ENCODE peak calls at places on chromosomes 5 and 9, in six cellular contexts. One of them, this sample, is unnamed.
A peak's percentile ranks its signal among the peaks of the same experiment; 100 is the strongest.

GRCh38 chr5:1437452-1437851 is 7.8 kb downstream of the SLC6A3 start:
- DNase-seq in activated CD8-positive, alpha-beta memory T cell treated with anti-CD3 and anti-CD28 coated beads for 4 hours: no peak
- DNase-seq in H54: peak; percentile 97
- DNase-seq in amniotic stem cell: no peak
- DNase-seq in A549: peak; percentile 65
- DNase-seq in NCI-H1105: no peak
- DNase-seq in this sample: peak; percentile 35

GRCh38 chr5:74927336-74927735 is 61.1 kb upstream of the FAM169A start:
- DNase-seq in activated CD8-positive, alpha-beta memory T cell treated with anti-CD3 and anti-CD28 coated beads for 4 hours: no peak
- DNase-seq in H54: no peak
- DNase-seq in amniotic stem cell: no peak
- DNase-seq in A549: no peak
- DNase-seq in NCI-H1105: no peak
- DNase-seq in this sample: no peak

GRCh38 chr9:130117816-130118632 is 54.2 kb upstream of the NCS1 start:
- DNase-seq in activated CD8-positive, alpha-beta memory T cell treated with anti-CD3 and anti-CD28 coated beads for 4 hours: no peak
- DNase-seq in H54: no peak
- DNase-seq in amniotic stem cell: no peak
- DNase-seq in A549: no peak
- DNase-seq in NCI-H1105: no peak
- DNase-seq in this sample: peak; percentile 66

GRCh38 chr5:106454651-106455415 is 1215.9 kb downstream of the EFNA5 start:
- DNase-seq in activated CD8-positive, alpha-beta memory T cell treated with anti-CD3 and anti-CD28 coated beads for 4 hours: no peak
- DNase-seq in H54: peak; percentile 4
- DNase-seq in amniotic stem cell: no peak
- DNase-seq in A549: no peak
- DNase-seq in NCI-H1105: no peak
- DNase-seq in this sample: peak; percentile 27

GRCh38 chr9:13088734-13089427 is 190.6 kb downstream of the MPDZ start:
- DNase-seq in activated CD8-positive, alpha-beta memory T cell treated with anti-CD3 and anti-CD28 coated beads for 4 hours: no peak
- DNase-seq in H54: peak; percentile 12
- DNase-seq in amniotic stem cell: peak; percentile 4
- DNase-seq in A549: peak; percentile 70
- DNase-seq in NCI-H1105: peak; percentile 68
- DNase-seq in this sample: peak; percentile 78

GRCh38 chr9:23821400-23822181 is 4.4 kb downstream of the ELAVL2 start:
- DNase-seq in activated CD8-positive, alpha-beta memory T cell treated with anti-CD3 and anti-CD28 coated beads for 4 hours: no peak
- DNase-seq in H54: peak; percentile 51
- DNase-seq in amniotic stem cell: no peak
- DNase-seq in A549: no peak
- DNase-seq in NCI-H1105: no peak
- DNase-seq in this sample: no peak

GRCh38 chr5:121693864-121694263 is 157.8 kb upstream of the FTMT start:
- DNase-seq in activated CD8-positive, alpha-beta memory T cell treated with anti-CD3 and anti-CD28 coated beads for 4 hours: no peak
- DNase-seq in H54: peak; percentile 1
- DNase-seq in amniotic stem cell: no peak
- DNase-seq in A549: no peak
- DNase-seq in NCI-H1105: no peak
- DNase-seq in this sample: no peak

GRCh38 chr5:166441-167372 is 24.6 kb upstream of the LRRC14B start:
- DNase-seq in activated CD8-positive, alpha-beta memory T cell treated with anti-CD3 and anti-CD28 coated beads for 4 hours: no peak
- DNase-seq in H54: no peak
- DNase-seq in amniotic stem cell: no peak
- DNase-seq in A549: no peak
- DNase-seq in NCI-H1105: no peak
- DNase-seq in this sample: no peak

GRCh38 chr9:118563677-118564076 is 805.6 kb downstream of the BRINP1 start:
- DNase-seq in activated CD8-positive, alpha-beta memory T cell treated with anti-CD3 and anti-CD28 coated beads for 4 hours: no peak
- DNase-seq in H54: peak; percentile 28
- DNase-seq in amniotic stem cell: no peak
- DNase-seq in A549: no peak
- DNase-seq in NCI-H1105: no peak
- DNase-seq in this sample: peak; percentile 4

GRCh38 chr5:31864015-31864414 is 225.1 kb downstream of the PDZD2 start:
- DNase-seq in activated CD8-positive, alpha-beta memory T cell treated with anti-CD3 and anti-CD28 coated beads for 4 hours: no peak
- DNase-seq in H54: no peak
- DNase-seq in amniotic stem cell: no peak
- DNase-seq in A549: no peak
- DNase-seq in NCI-H1105: no peak
- DNase-seq in this sample: no peak

GRCh38 chr9:101381833-101382342 is 2.9 kb downstream of the BAAT start:
- DNase-seq in activated CD8-positive, alpha-beta memory T cell treated with anti-CD3 and anti-CD28 coated beads for 4 hours: no peak
- DNase-seq in H54: no peak
- DNase-seq in amniotic stem cell: no peak
- DNase-seq in A549: no peak
- DNase-seq in NCI-H1105: no peak
- DNase-seq in this sample: no peak

GRCh38 chr5:134177197-134178171 is 734 bp upstream of the SKP1 start:
- DNase-seq in activated CD8-positive, alpha-beta memory T cell treated with anti-CD3 and anti-CD28 coated beads for 4 hours: no peak
- DNase-seq in H54: no peak
- DNase-seq in amniotic stem cell: peak; percentile 42
- DNase-seq in A549: peak; percentile 48
- DNase-seq in NCI-H1105: peak; percentile 46
- DNase-seq in this sample: peak; percentile 85

GRCh38 chr9:35795701-35796100 is 4.3 kb downstream of the NPR2 start:
- DNase-seq in activated CD8-positive, alpha-beta memory T cell treated with anti-CD3 and anti-CD28 coated beads for 4 hours: no peak
- DNase-seq in H54: no peak
- DNase-seq in amniotic stem cell: no peak
- DNase-seq in A549: no peak
- DNase-seq in NCI-H1105: no peak
- DNase-seq in this sample: no peak

GRCh38 chr5:159581502-159582249 is 251.4 kb upstream of the IL12B start:
- DNase-seq in activated CD8-positive, alpha-beta memory T cell treated with anti-CD3 and anti-CD28 coated beads for 4 hours: no peak
- DNase-seq in H54: peak; percentile 50
- DNase-seq in amniotic stem cell: no peak
- DNase-seq in A549: peak; percentile 77
- DNase-seq in NCI-H1105: peak; percentile 36
- DNase-seq in this sample: peak; percentile 76

GRCh38 chr5:103397996-103398581 is 139.5 kb downstream of the MACIR start:
- DNase-seq in activated CD8-positive, alpha-beta memory T cell treated with anti-CD3 and anti-CD28 coated beads for 4 hours: no peak
- DNase-seq in H54: no peak
- DNase-seq in amniotic stem cell: no peak
- DNase-seq in A549: no peak
- DNase-seq in NCI-H1105: no peak
- DNase-seq in this sample: peak; percentile 44

GRCh38 chr5:96572864-96573512 is 89.2 kb upstream of the CAST start:
- DNase-seq in activated CD8-positive, alpha-beta memory T cell treated with anti-CD3 and anti-CD28 coated beads for 4 hours: no peak
- DNase-seq in H54: peak; percentile 72
- DNase-seq in amniotic stem cell: peak; percentile 41
- DNase-seq in A549: peak; percentile 55
- DNase-seq in NCI-H1105: no peak
- DNase-seq in this sample: peak; percentile 80

GRCh38 chr5:128674837-128675446 is 136.9 kb upstream of the FBN2 start:
- DNase-seq in activated CD8-positive, alpha-beta memory T cell treated with anti-CD3 and anti-CD28 coated beads for 4 hours: no peak
- DNase-seq in H54: peak; percentile 8
- DNase-seq in amniotic stem cell: peak; percentile 31
- DNase-seq in A549: peak; percentile 21
- DNase-seq in NCI-H1105: no peak
- DNase-seq in this sample: peak; percentile 57

GRCh38 chr9:22452415-22453010 is 5.9 kb downstream of the DMRTA1 start:
- DNase-seq in activated CD8-positive, alpha-beta memory T cell treated with anti-CD3 and anti-CD28 coated beads for 4 hours: no peak
- DNase-seq in H54: no peak
- DNase-seq in amniotic stem cell: no peak
- DNase-seq in A549: peak; percentile 6
- DNase-seq in NCI-H1105: peak; percentile 8
- DNase-seq in this sample: peak; percentile 60

GRCh38 chr5:38258319-38259061 is at the start of gene EGFLAM:
- DNase-seq in activated CD8-positive, alpha-beta memory T cell treated with anti-CD3 and anti-CD28 coated beads for 4 hours: no peak
- DNase-seq in H54: no peak
- DNase-seq in amniotic stem cell: peak; percentile 2
- DNase-seq in A549: peak; percentile 24
- DNase-seq in NCI-H1105: peak; percentile 25
- DNase-seq in this sample: no peak

GRCh38 chr5:178118345-178118744 is 5.0 kb downstream of the N4BP3 start:
- DNase-seq in activated CD8-positive, alpha-beta memory T cell treated with anti-CD3 and anti-CD28 coated beads for 4 hours: no peak
- DNase-seq in H54: no peak
- DNase-seq in amniotic stem cell: no peak
- DNase-seq in A549: no peak
- DNase-seq in NCI-H1105: no peak
- DNase-seq in this sample: no peak

GRCh38 chr5:66333192-66333591 is 189.1 kb downstream of the SREK1 start:
- DNase-seq in activated CD8-positive, alpha-beta memory T cell treated with anti-CD3 and anti-CD28 coated beads for 4 hours: no peak
- DNase-seq in H54: no peak
- DNase-seq in amniotic stem cell: no peak
- DNase-seq in A549: no peak
- DNase-seq in NCI-H1105: no peak
- DNase-seq in this sample: no peak